ENCODE peak calls at places on chromosomes 4 and X, in five cellular contexts. S, A, G, I and H are unnamed samples.

GRCh38 chrX:30690330-30690729 is 37.1 kb downstream of the GK start:
- DNase-seq in S (no peak), A (no peak), G (no peak), I (no peak), H (no peak)

GRCh38 chrX:103183912-103184311 is 31.0 kb upstream of the BEX4 start:
- DNase-seq in S (no peak), A (no peak), G (no peak), I (no peak), H (no peak)

GRCh38 chr4:158644755-158645154 is 26.9 kb downstream of the C4orf46 start:
- DNase-seq in S (no peak), A (no peak), G (no peak), I (no peak), H (no peak)

GRCh38 chrX:72052415-72053090 is 79.2 kb downstream of the RTL5 start:
- DNase-seq in S (no peak), A (no peak), G (no peak), I (no peak), H (no peak)

GRCh38 chr4:102333792-102334191 is 11.5 kb downstream of the SLC39A8 start:
- DNase-seq in S (no peak), A (no peak), G (no peak), I (no peak), H (no peak)

GRCh38 chr4:158112612-158113011 is 60.2 kb downstream of the GASK1B start:
- DNase-seq in S (no peak), A (no peak), G (no peak), I (no peak), H (no peak)

GRCh38 chr4:152536545-152537182 is 772 bp upstream of the FBXW7 start:
- DNase-seq in S (no peak), A (no peak), G (no peak), I (no peak), H (no peak)

GRCh38 chrX:101803451-101803850 is 128.4 kb downstream of the ZMAT1 start:
- DNase-seq in S (no peak), A (no peak), G (no peak), I (no peak), H (no peak)

GRCh38 chrX:103831803-103832544 is at the start of gene RAB9B:
- DNase-seq in S (peak), A (peak), G (peak), I (peak), H (peak)

GRCh38 chr4:186823989-186824388 is 100.3 kb upstream of the FAT1 start:
- DNase-seq in S (no peak), A (no peak), G (no peak), I (no peak), H (no peak)

GRCh38 chr4:10457255-10457801 is at the start of gene ZNF518B:
- DNase-seq in S (peak), A (peak), G (peak), I (peak), H (peak)

GRCh38 chr4:74117024-74117534 is 18.1 kb upstream of the CXCL2 start:
- DNase-seq in S (peak), A (peak), G (peak), I (peak), H (peak)

GRCh38 chrX:107000013-107000515 is at the start of gene MORC4:
- DNase-seq in S (peak), A (peak), G (peak), I (peak), H (peak)

GRCh38 chrX:148574247-148574973 is 74.0 kb downstream of the AFF2 start:
- DNase-seq in S (no peak), A (no peak), G (no peak), I (no peak), H (no peak)

GRCh38 chrX:146477341-146477740 is 332.2 kb upstream of the CXorf51B start:
- DNase-seq in S (no peak), A (no peak), G (no peak), I (no peak), H (no peak)

GRCh38 chr4:70505152-70505748 is 13.1 kb upstream of the AMTN start:
- DNase-seq in S (no peak), A (no peak), G (peak), I (peak), H (peak)

GRCh38 chr4:177308125-177308524 is 1.5 kb upstream of the NEIL3 start:
- DNase-seq in S (peak), A (no peak), G (peak), I (no peak), H (no peak)

GRCh38 chr4:124262211-124263179 is 450.0 kb downstream of the ANKRD50 start:
- DNase-seq in S (peak), A (peak), G (peak), I (peak), H (peak)

GRCh38 chr4:88242144-88242543 is 42.2 kb downstream of the PPM1K start:
- DNase-seq in S (no peak), A (no peak), G (no peak), I (no peak), H (no peak)

GRCh38 chr4:40186665-40187014 is 10.2 kb upstream of the RHOH start:
- DNase-seq in S (no peak), A (no peak), G (no peak), I (no peak), H (no peak)

GRCh38 chr4:8770518-8771257 is 101.0 kb downstream of the HMX1 start:
- DNase-seq in S (no peak), A (peak), G (no peak), I (peak), H (no peak)

GRCh38 chr4:99540287-99540939 is 23.4 kb downstream of the TRMT10A start:
- DNase-seq in S (no peak), A (no peak), G (no peak), I (no peak), H (no peak)

GRCh38 chr4:142741995-142742394 is 104.1 kb downstream of the INPP4B start:
- DNase-seq in S (no peak), A (no peak), G (no peak), I (no peak), H (no peak)

GRCh38 chrX:6694977-6695376 is 160.1 kb upstream of the VCX3A start:
- DNase-seq in S (no peak), A (no peak), G (no peak), I (no peak), H (no peak)

GRCh38 chrX:154717824-154718223 is 33.1 kb downstream of the GAB3 start:
- DNase-seq in S (no peak), A (no peak), G (no peak), I (no peak), H (no peak)

GRCh38 chr4:36325499-36325898 is 44.1 kb downstream of the DTHD1 start:
- DNase-seq in S (no peak), A (no peak), G (no peak), I (no peak), H (no peak)

GRCh38 chrX:18649498-18649951 is 22.4 kb downstream of the RS1 start:
- DNase-seq in S (no peak), A (no peak), G (peak), I (peak), H (no peak)

GRCh38 chr4:78480286-78480685 is 71.3 kb upstream of the ANXA3 start:
- DNase-seq in S (no peak), A (no peak), G (no peak), I (no peak), H (no peak)

GRCh38 chr4:123106741-123107140 is 184.3 kb upstream of the NUDT6 start:
- DNase-seq in S (no peak), A (no peak), G (no peak), I (no peak), H (no peak)

GRCh38 chr4:56048621-56049427 is 100.1 kb downstream of the CEP135 start:
- DNase-seq in S (no peak), A (peak), G (peak), I (no peak), H (peak)

GRCh38 chr4:158302076-158302866 is 92.0 kb downstream of the TMEM144 start:
- DNase-seq in S (peak), A (no peak), G (no peak), I (no peak), H (no peak)

GRCh38 chr4:52076731-52077130 is 25.6 kb downstream of the SPATA18 start:
- DNase-seq in S (no peak), A (no peak), G (peak), I (no peak), H (no peak)

GRCh38 chrX:44400588-44400987 is 57.1 kb upstream of the EFHC2 start:
- DNase-seq in S (no peak), A (no peak), G (peak), I (peak), H (no peak)

GRCh38 chr4:85477538-85477937 is 2.6 kb downstream of the ARHGAP24 start:
- DNase-seq in S (no peak), A (no peak), G (no peak), I (no peak), H (no peak)

GRCh38 chrX:47180346-47180745 is 13.3 kb upstream of the UBA1 start:
- DNase-seq in S (no peak), A (peak), G (no peak), I (no peak), H (no peak)

GRCh38 chrX:47181301-47181700 is 12.3 kb upstream of the UBA1 start:
- DNase-seq in S (no peak), A (peak), G (no peak), I (no peak), H (no peak)

GRCh38 chrX:47178337-47178736 is 15.3 kb upstream of the UBA1 start:
- DNase-seq in S (no peak), A (peak), G (no peak), I (no peak), H (no peak)

GRCh38 chrX:47179928-47180255 is 13.7 kb upstream of the UBA1 start:
- DNase-seq in S (no peak), A (peak), G (no peak), I (no peak), H (no peak)

DNA sequence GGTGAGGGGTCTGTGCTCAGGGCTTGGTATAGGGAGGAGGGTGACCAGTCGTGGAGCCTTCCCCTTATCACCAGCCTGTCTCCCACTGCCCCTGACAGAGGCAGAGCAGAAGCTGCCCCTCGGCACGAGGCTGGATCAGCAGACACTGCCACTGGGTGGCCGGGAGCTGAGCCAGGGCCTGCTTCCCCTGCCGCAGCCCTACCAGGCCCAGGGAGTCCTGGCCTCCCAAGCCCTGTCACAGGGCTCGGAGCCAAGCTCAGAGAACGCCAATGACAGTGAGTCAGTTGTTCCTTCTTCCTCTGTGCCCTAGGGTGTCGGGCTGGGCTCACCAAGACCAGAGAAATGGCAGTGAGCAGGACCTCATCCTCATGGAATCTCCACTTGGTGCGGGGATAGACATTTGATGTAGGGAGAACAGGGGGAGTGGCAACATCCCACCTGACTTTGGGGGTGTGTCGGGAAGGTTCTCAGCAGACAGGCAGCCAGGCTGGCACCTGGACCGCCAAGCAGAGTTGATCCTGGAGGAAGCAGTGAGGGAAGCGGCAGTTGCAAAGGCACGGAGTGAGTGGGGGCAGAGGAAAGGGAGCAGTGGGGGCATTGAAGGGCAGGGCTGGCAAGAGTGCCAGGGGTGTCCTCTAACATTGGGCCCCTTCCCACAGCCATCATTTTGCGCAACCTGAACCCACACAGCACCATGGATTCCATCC is 14.3 kb upstream of the UBA1 start:
- DNase-seq in S (peak), A (peak), G (no peak), I (no peak), H (no peak)
- H3K27ac ChIP-seq in S (peak), A (no peak), G (no peak), I (no peak), H (no peak)

GRCh38 chr4:140556372-140557085 is 12.2 kb downstream of the UCP1 start:
- DNase-seq in S (no peak), A (no peak), G (no peak), I (no peak), H (no peak)
- H3K27ac ChIP-seq in S (no peak), A (no peak), G (no peak), I (no peak), H (no peak)

DNA sequence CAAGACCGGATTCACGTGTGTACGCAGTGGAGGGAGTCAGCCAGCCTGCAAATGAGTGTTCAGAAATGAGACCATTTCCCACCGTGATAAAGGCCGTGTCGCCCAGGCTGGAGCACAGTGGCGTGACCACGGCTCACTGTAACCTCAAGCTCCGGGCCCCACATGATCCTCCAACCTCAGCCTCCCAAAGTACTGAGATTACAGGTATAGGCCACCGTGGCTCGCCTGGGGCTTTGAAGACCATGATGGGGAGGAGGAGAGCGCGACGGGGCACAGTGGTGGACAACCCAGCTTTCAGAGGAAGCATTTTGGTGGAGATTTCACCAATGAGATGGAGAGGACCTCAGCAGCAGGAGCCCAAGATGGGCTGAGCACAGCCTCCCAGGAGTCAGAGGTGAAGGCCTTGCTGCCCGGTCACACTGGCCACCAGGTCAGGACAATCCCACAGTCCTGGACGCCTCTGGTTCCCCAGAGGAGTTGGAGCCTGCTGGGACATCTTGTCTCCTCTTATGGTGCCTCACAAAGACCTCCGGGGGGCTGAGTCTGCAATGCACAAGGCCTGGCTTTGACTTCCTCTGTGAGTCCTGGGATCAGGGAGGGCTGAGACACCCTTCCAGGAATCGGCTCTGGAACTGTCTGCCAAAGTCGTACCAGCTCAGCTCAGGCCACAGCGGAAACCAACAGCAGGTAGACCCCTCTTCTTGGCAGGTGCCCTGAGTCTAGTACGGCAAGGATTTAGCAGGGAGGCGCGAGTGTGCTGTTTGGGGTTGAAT is 22.4 kb upstream of the MXD4 start:
- DNase-seq in S (no peak), A (peak), G (no peak), I (peak), H (no peak)
- H3K27ac ChIP-seq in S (no peak), A (no peak), G (no peak), I (no peak), H (no peak)

DNA sequence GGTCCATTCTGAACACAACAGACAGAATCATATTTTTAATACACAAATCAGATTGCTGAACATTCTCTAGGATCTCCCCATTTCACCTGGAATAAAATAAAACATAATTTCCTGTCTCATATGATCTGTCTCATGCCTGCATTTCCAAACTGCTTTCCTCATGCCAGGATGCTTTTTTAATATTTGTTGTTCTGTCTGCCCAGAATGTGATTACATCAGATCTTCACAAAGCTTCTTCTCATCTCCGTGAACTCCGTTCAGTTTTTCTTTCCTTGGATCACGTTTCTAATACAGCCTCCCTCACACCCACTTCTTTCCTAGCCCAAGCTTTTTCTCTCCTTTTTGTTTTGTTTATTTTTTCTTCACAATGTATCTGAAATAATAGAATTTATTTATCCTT is 165.6 kb upstream of the SLIT2 start:
- DNase-seq in S (no peak), A (no peak), G (no peak), I (no peak), H (no peak)
- H3K27ac ChIP-seq in S (no peak), A (no peak), G (no peak), I (no peak), H (no peak)

GRCh38 chrX:136667446-136668168 is 19.6 kb downstream of the CD40LG start:
- DNase-seq in S (peak), A (no peak), G (no peak), I (no peak), H (no peak)

GRCh38 chrX:136665258-136665900 is 17.4 kb downstream of the CD40LG start:
- DNase-seq in S (no peak), A (no peak), G (no peak), I (no peak), H (no peak)

GRCh38 chrX:136666088-136666487 is 18.1 kb downstream of the CD40LG start:
- DNase-seq in S (no peak), A (no peak), G (no peak), I (no peak), H (no peak)

GRCh38 chrX:136674270-136674986 is 26.5 kb downstream of the CD40LG start:
- DNase-seq in S (no peak), A (no peak), G (no peak), I (no peak), H (no peak)

DNA sequence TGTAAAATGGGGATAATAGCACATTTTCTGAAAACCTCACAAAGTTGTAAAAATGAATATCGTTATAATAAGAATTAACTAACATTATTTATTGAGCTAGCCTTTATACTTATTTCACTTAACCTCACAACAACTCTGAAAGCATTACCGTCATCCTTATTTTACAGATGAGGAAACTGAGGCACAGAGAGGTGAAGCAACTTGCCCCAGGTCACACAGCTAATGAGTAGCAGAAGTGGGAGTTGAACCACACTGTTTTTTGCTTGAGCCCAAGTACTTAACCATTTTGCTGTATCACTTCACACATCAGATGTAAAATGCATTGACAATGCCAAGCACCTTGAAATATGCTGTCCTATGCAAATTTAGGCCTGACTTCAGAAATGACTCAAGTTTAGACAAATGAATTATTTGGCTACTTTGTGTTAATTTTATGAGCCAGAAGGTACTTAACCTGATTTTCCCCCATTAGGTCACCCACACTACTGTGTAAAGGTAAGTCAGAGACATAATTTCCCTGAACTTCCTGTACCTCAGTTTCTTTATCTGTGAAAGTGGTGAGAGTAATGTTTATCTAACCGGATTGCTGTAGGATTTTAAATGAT is 23.1 kb downstream of the CD40LG start:
- DNase-seq in S (no peak), A (no peak), G (no peak), I (no peak), H (no peak)
- H3K27ac ChIP-seq in S (no peak), A (no peak), G (no peak), I (no peak), H (no peak)

GRCh38 chr4:7435411-7436095 is 823 bp upstream of the PSAPL1 start:
- DNase-seq in S (no peak), A (peak), G (no peak), I (no peak), H (no peak)
- H3K27ac ChIP-seq in S (no peak), A (no peak), G (no peak), I (no peak), H (no peak)

GRCh38 chr4:61224573-61224972 is 24.4 kb downstream of the ADGRL3 start:
- DNase-seq in S (no peak), A (no peak), G (no peak), I (no peak), H (no peak)
- H3K27ac ChIP-seq in S (no peak), A (no peak), G (no peak), I (no peak), H (no peak)

GRCh38 chr4:184280591-184281071 is 63.0 kb upstream of the ENPP6 start:
- DNase-seq in S (no peak), A (no peak), G (no peak), I (no peak), H (peak)
- H3K27ac ChIP-seq in S (no peak), A (no peak), G (no peak), I (no peak), H (no peak)